ENCODE peak calls at places on chromosomes 12 and 14, in ten cellular contexts. C, K, S, I, V, D, L, O, Q and F are unnamed samples.

GRCh38 chr14:55071870-55072640 is 20.6 kb downstream of the MAPK1IP1L start:
- DNase-seq in V (no peak), S (peak; percentile 83), L (no peak), C (peak; percentile 78), D (peak; percentile 83), Q (peak; percentile 53), K (peak; percentile 98), I (no peak), O (peak; percentile 94), F (peak; percentile 81)

GRCh38 chr14:69663322-69663686 is 51.9 kb downstream of the SUSD6 start:
- DNase-seq in C (no peak), L (no peak), K (peak; percentile 44), I (no peak), O (no peak), D (no peak), S (no peak), V (no peak), Q (no peak), F (no peak)

GRCh38 chr12:132296063-132296462 is 33.3 kb downstream of the GALNT9 start:
- DNase-seq in L (peak; percentile 57), V (no peak), K (no peak), I (no peak), O (no peak), D (no peak), C (no peak), Q (no peak), S (no peak), F (no peak)

GRCh38 chr12:97567619-97568110 is 105.1 kb downstream of the RMST start:
- DNase-seq in L (no peak), C (no peak), V (no peak), Q (no peak), S (no peak), D (no peak), K (no peak), O (no peak), I (no peak), F (no peak)

GRCh38 chr14:89190779-89191513 is 226.1 kb downstream of the FOXN3 start:
- DNase-seq in D (no peak), L (no peak), Q (no peak), V (no peak), O (no peak), K (no peak), I (no peak), C (no peak), S (no peak), F (no peak)

GRCh38 chr14:79732911-79733310 is 478.4 kb downstream of the DIO2 start:
- DNase-seq in D (no peak), K (peak; percentile 16), I (no peak), L (no peak), Q (no peak), V (no peak), S (peak; percentile 87), O (peak; percentile 51), C (no peak), F (no peak)

GRCh38 chr14:81436296-81437138 is 36.4 kb upstream of the STON2 start:
- DNase-seq in V (no peak), C (peak; percentile 73), Q (peak; percentile 84), I (no peak), D (peak; percentile 94), S (peak; percentile 56), L (peak; percentile 91), O (peak; percentile 45), K (peak; percentile 78), F (peak; percentile 81)

GRCh38 chr12:11814362-11814761 is 164.9 kb downstream of the ETV6 start:
- DNase-seq in I (no peak), K (peak; percentile 91), S (peak; percentile 82), V (no peak), O (peak; percentile 89), Q (no peak), D (peak; percentile 84), C (no peak), L (no peak), F (peak; percentile 42)

GRCh38 chr12:103043531-103044445 is 86.3 kb downstream of the ASCL1 start:
- DNase-seq in C (no peak), O (no peak), D (no peak), S (no peak), L (no peak), V (no peak), Q (no peak), I (no peak), K (no peak), F (no peak)

GRCh38 chr14:90815817-90816662 is at the start of gene TTC7B:
- DNase-seq in S (peak; percentile 36), K (peak; percentile 70), O (peak; percentile 24), L (peak; percentile 93), I (no peak), V (no peak), C (no peak), Q (peak; percentile 92), D (peak; percentile 89), F (peak; percentile 18)

GRCh38 chr12:139585-139984 is 73.0 kb downstream of the IQSEC3 start:
- DNase-seq in I (no peak), C (no peak), S (no peak), K (peak; percentile 19), Q (no peak), L (no peak), O (peak; percentile 20), V (no peak), D (no peak), F (no peak)

GRCh38 chr12:28191690-28192089 is 1.4 kb downstream of the CCDC91 start:
- DNase-seq in S (no peak), C (peak; percentile 14), I (no peak), O (peak; percentile 2), Q (no peak), K (peak; percentile 49), L (no peak), D (peak; percentile 8), V (no peak), F (peak; percentile 15)

GRCh38 chr14:93007225-93007997 is 84.5 kb downstream of the CHGA start:
- DNase-seq in L (peak; percentile 68), V (no peak), S (peak; percentile 78), D (peak; percentile 90), C (peak; percentile 34), K (peak; percentile 96), O (peak; percentile 76), I (no peak), Q (no peak), F (peak; percentile 79)

GRCh38 chr12:112607427-112607826 is 184.1 kb upstream of the RPH3A start:
- DNase-seq in K (no peak), L (no peak), C (no peak), I (no peak), S (no peak), Q (no peak), D (no peak), O (no peak), V (no peak), F (no peak)

GRCh38 chr12:11150832-11151231 is 16.4 kb upstream of the TAS2R30 start:
- DNase-seq in K (no peak), C (no peak), V (no peak), D (no peak), S (no peak), Q (no peak), L (no peak), O (no peak), I (no peak), F (no peak)

GRCh38 chr14:76995279-76996035 is 33.1 kb downstream of the IRF2BPL start:
- DNase-seq in C (no peak), O (no peak), S (no peak), D (no peak), Q (no peak), L (no peak), I (no peak), K (no peak), V (no peak), F (no peak)

GRCh38 chr14:45743884-45744283 is 490.9 kb upstream of the MIS18BP1 start:
- DNase-seq in O (no peak), S (no peak), L (no peak), K (no peak), C (no peak), D (no peak), Q (no peak), V (no peak), I (no peak), F (no peak)

GRCh38 chr12:71299541-71300376 is 139.8 kb upstream of the LGR5 start:
- DNase-seq in S (no peak), D (no peak), I (no peak), C (peak; percentile 47), K (no peak), O (no peak), L (no peak), V (no peak), Q (no peak), F (no peak)

GRCh38 chr14:71629765-71630502 is 302.3 kb upstream of the RGS6 start:
- DNase-seq in D (no peak), K (peak; percentile 39), Q (no peak), V (no peak), C (no peak), S (no peak), L (no peak), O (peak; percentile 21), I (no peak), F (no peak)